ENCODE peak calls at places on chromosomes 6 and 20, in five cellular contexts. T is mammary epithelial cell, G is MM.1S, Y is right lobe of liver, C is tibial artery. W is an unnamed sample. For H3K4me1, the result is how much of the 10 kb centered on the place peaks cover.

GRCh38 chr20:47950557-47951283 is 165.4 kb upstream of the SULF2 start:
- DNase-seq in C (no peak), G (no peak), T (no peak), Y (no peak), W (no peak)

GRCh38 chr20:14334306-14334930 is 3.0 kb downstream of the FLRT3 start:
- DNase-seq in G (peak), C (no peak), Y (no peak), T (peak), W (no peak)

GRCh38 chr6:168071620-168072019 is 7.4 kb downstream of the FRMD1 start:
- DNase-seq in T (no peak), G (no peak), Y (no peak), C (no peak), W (no peak)

GRCh38 chr6:16286151-16286522 is 47.8 kb downstream of the GMPR start:
- DNase-seq in C (no peak), T (no peak), Y (no peak), G (peak), W (no peak)

GRCh38 chr6:154370545-154370944 is 13.9 kb upstream of the IPCEF1 start:
- DNase-seq in T (peak), G (no peak), C (no peak), Y (no peak), W (no peak)

GRCh38 chr6:82917346-82918064 is 148.1 kb downstream of the UBE3D start:
- DNase-seq in C (no peak), Y (no peak), T (no peak), G (no peak), W (no peak)

GRCh38 chr6:11710221-11710836 is 68.3 kb downstream of the ADTRP start:
- DNase-seq in G (no peak), T (no peak), C (no peak), Y (no peak), W (peak)

GRCh38 chr6:38638941-38639497 is 710 bp downstream of the BTBD9 start:
- DNase-seq in Y (no peak), C (peak), G (peak), T (peak), W (peak)

GRCh38 chr20:62063601-62063980 is 2.1 kb downstream of the TAF4 start:
- DNase-seq in C (no peak), T (no peak), G (no peak), Y (no peak), W (no peak)

GRCh38 chr6:137736048-137736846 is 130.8 kb upstream of the TNFAIP3 start:
- DNase-seq in C (no peak), Y (no peak), T (no peak), G (peak), W (peak)
- H3K4me3 ChIP-seq in C (no peak), Y (no peak), T (no peak), G (peak), W (no peak)

GRCh38 chr6:117677553-117678131 is 2.4 kb downstream of the NUS1 start:
- DNase-seq in C (no peak), Y (no peak), T (peak), G (no peak), W (no peak)

GRCh38 chr6:117674503-117674902 is 766 bp upstream of the NUS1 start:
- DNase-seq in G (no peak), C (no peak), T (no peak), Y (no peak), W (no peak)

GRCh38 chr6:117674991-117675657 is at the start of gene NUS1:
- DNase-seq in Y (peak), C (peak), G (peak), T (peak), W (peak)

GRCh38 chr6:117681321-117681720 is 6.1 kb downstream of the NUS1 start:
- DNase-seq in G (no peak), C (no peak), T (no peak), Y (no peak), W (no peak)

GRCh38 chr6:117676577-117677218 is 1.4 kb downstream of the NUS1 start:
- DNase-seq in T (peak), G (no peak), Y (no peak), C (no peak), W (no peak)
- H3K27ac ChIP-seq in T (peak), G (no peak), Y (no peak), C (peak), W (no peak)

GRCh38 chr6:118724211-118724610 is 72.8 kb upstream of the CEP85L start:
- DNase-seq in C (no peak), Y (no peak), T (no peak), G (peak), W (no peak)
- H3K4me1 ChIP-seq in C (under half), Y (under half), T (under half), G (under half), W (half or more)

GRCh38 chr6:32842690-32843089 is 1.2 kb downstream of the PSMB8 start:
- DNase-seq in G (no peak), C (no peak), Y (no peak), T (no peak), W (no peak)

GRCh38 chr6:32839356-32839755 is 817 bp upstream of the TAP2 start:
- DNase-seq in C (no peak), G (no peak), Y (no peak), T (no peak), W (no peak)

GRCh38 chr6:32842021-32842650 is 1.7 kb downstream of the PSMB8 start:
- DNase-seq in G (no peak), C (no peak), T (no peak), Y (no peak), W (no peak)

GRCh38 chr6:32838114-32838958 is at the start of gene TAP2:
- DNase-seq in T (peak), G (peak), C (peak), Y (peak), W (peak)

DNA sequence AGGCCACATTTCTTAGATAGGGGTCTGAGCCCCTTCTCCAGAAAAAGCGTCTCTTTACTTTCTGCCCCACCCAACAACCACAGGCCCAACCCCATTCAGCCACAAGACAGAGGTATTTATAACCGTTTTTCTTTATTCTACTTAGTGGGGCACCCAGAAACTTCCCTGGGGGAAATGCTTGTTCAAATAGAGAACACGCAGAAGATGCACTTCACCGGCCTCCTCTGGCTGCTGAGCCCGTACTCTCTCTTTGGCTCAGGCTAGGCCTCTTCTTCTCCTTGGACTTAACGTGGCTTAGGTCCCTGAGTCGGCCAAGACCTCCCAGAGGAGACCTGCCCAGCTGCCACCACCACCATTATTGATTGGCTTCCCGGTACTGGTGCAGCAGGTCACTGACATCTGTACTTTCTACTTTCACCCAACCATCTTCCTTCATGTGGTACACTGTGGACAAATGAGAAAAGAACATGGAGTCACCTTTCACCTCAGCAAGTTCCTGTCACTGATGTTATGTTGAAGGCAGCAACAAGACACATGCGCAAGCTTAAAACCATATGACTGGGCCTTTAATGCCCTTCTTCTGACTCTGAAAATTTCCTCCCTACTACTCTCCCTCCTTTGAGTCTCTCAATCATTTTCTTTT is 2.2 kb upstream of the TAP2 start:
- DNase-seq in G (no peak), T (no peak), Y (no peak), C (no peak), W (no peak)
- H3K4me3 ChIP-seq in G (no peak), T (no peak), Y (no peak), C (no peak), W (peak)

GRCh38 chr6:104955927-104956662 is 812 bp upstream of the LIN28B start:
- DNase-seq in Y (no peak), G (no peak), C (no peak), T (no peak), W (no peak)

GRCh38 chr6:104958178-104958520 is 1.2 kb downstream of the LIN28B start:
- DNase-seq in T (no peak), G (no peak), Y (no peak), C (no peak), W (no peak)

GRCh38 chr6:104955491-104955890 is 1.4 kb upstream of the LIN28B start:
- DNase-seq in Y (no peak), T (no peak), C (no peak), G (no peak), W (no peak)

GRCh38 chr6:104957301-104958177 is 632 bp downstream of the LIN28B start:
- DNase-seq in C (no peak), T (no peak), Y (no peak), G (no peak), W (no peak)

GRCh38 chr6:104956663-104957294 is at the start of gene LIN28B:
- DNase-seq in Y (no peak), C (no peak), G (no peak), T (no peak), W (no peak)
- H3K27ac ChIP-seq in Y (no peak), C (no peak), G (no peak), T (no peak), W (no peak)

GRCh38 chr6:13311155-13311554 is 17.2 kb downstream of the TBC1D7 start:
- DNase-seq in C (no peak), G (no peak), Y (no peak), T (no peak), W (no peak)

GRCh38 chr6:13318821-13319220 is 9.5 kb downstream of the TBC1D7 start:
- DNase-seq in T (no peak), Y (no peak), C (no peak), G (no peak), W (no peak)

GRCh38 chr6:13314806-13315205 is 13.5 kb downstream of the TBC1D7 start:
- DNase-seq in C (no peak), Y (no peak), G (no peak), T (no peak), W (no peak)

GRCh38 chr6:13319891-13320564 is 8.3 kb downstream of the TBC1D7 start:
- DNase-seq in C (no peak), T (no peak), G (no peak), Y (no peak), W (no peak)

DNA sequence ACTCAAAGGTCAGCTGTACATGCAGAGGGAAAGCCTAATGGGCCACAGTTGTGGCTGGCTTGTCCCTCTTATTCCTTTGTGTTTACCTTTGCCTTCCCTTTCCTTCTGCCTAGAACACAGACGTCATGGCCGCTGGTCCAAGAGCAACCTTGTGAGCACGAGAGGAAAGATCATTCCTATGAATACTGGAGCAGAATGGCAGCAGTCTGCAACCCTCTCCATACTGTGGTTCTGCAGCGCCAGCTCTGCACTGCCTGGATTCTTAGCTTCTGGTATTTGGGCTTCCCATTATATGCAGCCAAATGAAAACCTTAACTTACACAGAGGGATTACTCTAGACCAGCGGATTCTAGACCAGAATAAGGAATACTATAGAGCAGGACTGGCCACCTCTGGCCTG is 12.4 kb downstream of the TBC1D7 start:
- DNase-seq in C (no peak), T (no peak), Y (no peak), G (no peak), W (no peak)
- H3K4me1 ChIP-seq in C (under half), T (under half), Y (under half), G (under half), W (under half)

DNA sequence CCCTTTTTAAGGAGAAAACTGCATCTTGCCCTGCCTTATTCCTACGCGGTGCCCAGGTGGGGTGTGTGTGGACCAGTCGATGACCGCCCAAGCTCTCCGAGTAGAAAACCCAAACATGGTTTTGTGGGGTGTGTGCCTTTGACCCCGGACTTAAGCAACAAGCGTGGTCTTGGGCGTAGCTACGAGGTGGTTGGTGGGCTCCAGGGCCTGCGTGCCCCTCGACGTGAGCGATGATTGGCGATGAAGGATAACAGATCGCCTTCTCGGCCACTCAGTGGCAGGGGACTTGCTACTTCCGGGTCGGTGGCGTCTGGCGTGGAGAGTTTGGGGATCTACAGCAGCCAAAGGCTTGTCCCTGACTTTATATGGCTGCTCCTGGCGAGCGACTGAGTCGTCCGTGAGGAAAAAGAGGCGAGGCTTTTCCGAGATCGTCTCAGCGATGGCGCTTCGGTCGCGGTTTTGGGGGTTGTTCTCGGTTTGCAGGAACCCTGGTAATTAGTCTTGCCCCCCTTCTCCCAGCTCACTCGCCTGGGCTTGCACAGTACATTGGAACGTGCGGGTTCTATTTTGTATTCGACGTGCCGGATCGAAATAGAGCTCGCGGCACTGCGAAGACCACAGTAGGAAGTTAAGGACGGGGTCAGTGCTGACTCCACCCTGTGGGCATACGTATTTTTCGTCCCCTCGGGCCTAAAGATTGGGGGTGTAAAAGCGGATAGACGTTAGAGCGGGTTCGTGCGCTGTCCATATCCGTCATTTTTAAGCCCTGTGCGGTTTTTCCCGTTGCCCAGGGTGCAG is at the start of gene MRPL18:
- DNase-seq in T (peak), Y (peak), G (peak), C (peak), W (peak)
- H3K4me3 ChIP-seq in T (peak), Y (peak), G (peak), C (peak), W (peak)

DNA sequence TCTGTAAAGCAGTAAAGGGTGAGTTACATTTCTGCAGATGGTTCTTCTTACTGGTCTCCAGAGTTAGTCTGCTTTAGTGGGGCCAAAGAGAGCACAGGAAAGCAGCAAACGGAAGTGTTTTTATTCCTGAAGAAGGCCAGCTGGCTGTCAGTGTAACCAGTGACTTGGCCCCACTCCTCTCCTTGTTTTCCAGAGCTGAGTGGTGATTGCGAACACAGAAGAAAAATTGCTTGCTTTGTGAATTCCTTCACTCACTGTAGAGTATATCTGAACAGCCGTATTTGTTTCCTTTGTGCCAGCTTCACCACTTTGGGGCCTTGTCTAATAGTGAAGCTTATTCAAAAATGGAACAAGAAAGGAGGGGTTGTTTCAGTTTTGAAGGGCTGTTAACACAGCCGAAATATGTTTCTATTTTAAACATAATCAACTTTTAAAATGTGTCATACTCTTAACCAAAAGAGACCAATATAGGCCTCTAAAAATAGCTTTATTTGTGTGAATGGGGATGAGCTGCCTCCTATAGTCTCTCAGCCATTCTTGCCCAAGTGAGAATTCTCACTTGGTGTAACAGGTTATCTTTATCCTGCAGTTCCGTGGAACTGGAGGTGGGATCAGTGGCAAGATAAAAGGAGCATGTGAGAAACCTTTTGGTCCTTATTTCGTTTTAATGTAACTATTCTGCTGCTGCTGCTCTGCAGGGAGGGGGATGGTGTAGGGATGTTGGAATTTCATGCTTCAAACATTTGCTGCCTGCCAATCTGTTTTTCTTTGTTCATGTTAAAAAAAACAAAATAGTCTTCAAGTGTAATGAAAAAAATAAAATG is 37.8 kb downstream of the ZC2HC1B start:
- DNase-seq in T (no peak), G (peak), C (peak), Y (no peak), W (no peak)
- H3K27ac ChIP-seq in T (no peak), G (peak), C (peak), Y (no peak), W (no peak)

GRCh38 chr6:144564202-144564601 is 279.1 kb downstream of the UTRN start:
- DNase-seq in G (no peak), T (no peak), C (no peak), Y (no peak), W (no peak)
- H3K4me1 ChIP-seq in G (under half), T (under half), C (under half), Y (under half), W (under half)